ENCODE peak calls at places on chromosomes 7 and 10, in eight cellular contexts. U is anterior cingulate cortex; K is stimulated activated CD4-positive, alpha-beta T cell treated with anti-CD3 and anti-CD28 coated beads, Interleukin-1b, Interleukin-23, amount 100 ng/mL, for 24 hours; E is NCI-H1694; S is stimulated activated naive CD8-positive, alpha-beta T cell treated with anti-CD3 and anti-CD28 coated beads, Interleukin-15, amount 100 ng/mL, for 72 hours; A is dermis microvascular lymphatic vessel endothelial cell; N is NB4; O is EH. Z is an unnamed sample.

GRCh38 chr10:100816671-100817070 is 71.3 kb downstream of the PAX2 start:
- DNase-seq in U (no peak), K (no peak), E (no peak), S (no peak), A (no peak), N (no peak), O (peak), Z (no peak)

GRCh38 chr10:78203915-78204818 is 170.5 kb downstream of the RPS24 start:
- DNase-seq in U (no peak), K (no peak), E (no peak), S (no peak), A (peak), N (peak), O (peak), Z (no peak)

GRCh38 chr7:116864084-116864483 is 1.7 kb downstream of the CAPZA2 start:
- DNase-seq in U (no peak), K (no peak), E (no peak), S (no peak), A (no peak), N (no peak), O (no peak), Z (no peak)

GRCh38 chr7:60706-61105 is 131.7 kb upstream of the FAM20C start:
- DNase-seq in U (no peak), K (no peak), E (no peak), S (no peak), A (no peak), N (no peak), O (no peak), Z (no peak)

GRCh38 chr10:46250898-46251856 is 35.6 kb upstream of the ANTXRL start:
- DNase-seq in U (no peak), K (no peak), E (no peak), S (no peak), A (no peak), N (no peak), O (no peak), Z (peak)

GRCh38 chr10:50993817-50994251 is 80.5 kb upstream of the PRKG1 start:
- DNase-seq in U (no peak), K (no peak), E (no peak), S (no peak), A (no peak), N (no peak), O (peak), Z (no peak)

GRCh38 chr10:113175756-113176651 is 226.0 kb downstream of the TCF7L2 start:
- DNase-seq in U (no peak), K (no peak), E (no peak), S (no peak), A (no peak), N (no peak), O (no peak), Z (no peak)

GRCh38 chr7:130421685-130422084 is 19.1 kb downstream of the CEP41 start:
- DNase-seq in U (no peak), K (no peak), E (no peak), S (no peak), A (no peak), N (peak), O (peak), Z (peak)

GRCh38 chr7:158365332-158365731 is 222.3 kb downstream of the PTPRN2 start:
- DNase-seq in U (no peak), K (no peak), E (no peak), S (no peak), A (no peak), N (no peak), O (no peak), Z (no peak)

GRCh38 chr10:77398558-77398957 is 239.1 kb downstream of the KCNMA1 start:
- DNase-seq in U (no peak), K (no peak), E (no peak), S (no peak), A (no peak), N (no peak), O (peak), Z (no peak)

GRCh38 chr10:47038881-47039557 is 127.8 kb downstream of the PTPN20 start:
- DNase-seq in U (no peak), K (no peak), E (no peak), S (no peak), A (no peak), N (no peak), O (no peak), Z (no peak)

GRCh38 chr10:17454181-17454800 is at the start of gene ST8SIA6:
- DNase-seq in U (no peak), K (peak), E (no peak), S (peak), A (peak), N (no peak), O (peak), Z (peak)

GRCh38 chr10:54908019-54908418 is 107.0 kb upstream of the PCDH15 start:
- DNase-seq in U (no peak), K (no peak), E (no peak), S (no peak), A (no peak), N (no peak), O (no peak), Z (no peak)

GRCh38 chr7:158375034-158375433 is 212.6 kb downstream of the PTPRN2 start:
- DNase-seq in U (no peak), K (no peak), E (no peak), S (no peak), A (no peak), N (no peak), O (no peak), Z (no peak)

GRCh38 chr7:133699390-133699789 is 427.8 kb upstream of the LRGUK start:
- DNase-seq in U (no peak), K (no peak), E (no peak), S (no peak), A (no peak), N (peak), O (no peak), Z (peak)